ENCODE peak calls at places on chromosomes 11 and 22, in four cellular contexts. F is CD4-positive, CD25-positive, alpha-beta regulatory T cell; I is NCI-H345; V is cardiac fibroblast. H is an unnamed sample.

GRCh38 chr11:831132-831864 is 1.5 kb upstream of the CD151 start:
- DNase-seq in F (no peak), I (no peak), V (no peak), H (no peak)

GRCh38 chr11:61467609-61468401 is 37.9 kb downstream of the SDHAF2 start:
- DNase-seq in F (no peak), I (no peak), V (no peak), H (no peak)

GRCh38 chr22:31093090-31093850 is 12.2 kb downstream of the SMTN start:
- DNase-seq in F (no peak), I (no peak), V (no peak), H (no peak)

GRCh38 chr22:44461083-44461375 is 37.0 kb downstream of the RTL6 start:
- DNase-seq in F (no peak), I (no peak), V (no peak), H (no peak)

GRCh38 chr22:22233081-22233480 is 11.5 kb upstream of the VPREB1 start:
- DNase-seq in F (no peak), I (no peak), V (no peak), H (no peak)

GRCh38 chr11:97683733-97684132 is 1293.9 kb downstream of the JRKL start:
- DNase-seq in F (no peak), I (no peak), V (peak), H (no peak)

GRCh38 chr11:10272132-10272531 is 21.9 kb downstream of the SBF2 start:
- DNase-seq in F (no peak), I (no peak), V (no peak), H (no peak)

GRCh38 chr22:22818861-22819855 is 68.5 kb upstream of the IGLL5 start:
- DNase-seq in F (peak), I (no peak), V (no peak), H (no peak)

GRCh38 chr11:133474461-133474860 is 57.8 kb downstream of the OPCML start:
- DNase-seq in F (no peak), I (no peak), V (no peak), H (no peak)

GRCh38 chr11:110305169-110306018 is 9.0 kb upstream of the RDX start:
- DNase-seq in F (no peak), I (peak), V (peak), H (peak)

GRCh38 chr11:11992257-11992690 is 16.2 kb downstream of the DKK3 start:
- DNase-seq in F (no peak), I (no peak), V (peak), H (no peak)

GRCh38 chr22:42417645-42418303 is 14.4 kb downstream of the NFAM1 start:
- DNase-seq in F (no peak), I (no peak), V (no peak), H (no peak)

GRCh38 chr11:118051611-118052461 is 25.0 kb upstream of the TMPRSS4 start:
- DNase-seq in F (peak), I (no peak), V (no peak), H (no peak)

GRCh38 chr11:118640332-118641154 is 33.1 kb downstream of the PHLDB1 start:
- DNase-seq in F (no peak), I (peak), V (no peak), H (no peak)

GRCh38 chr11:96021901-96022650 is 98.2 kb upstream of the MTMR2 start:
- DNase-seq in F (no peak), I (no peak), V (no peak), H (no peak)

H was measured in NCI-H774.